ENCODE peak calls at places on chromosome 20, in four cellular contexts. K is fibroblast of lung, E is hepatocyte, I is body of pancreas. Y is an unnamed sample. For H3K4me1 and H3K36me3, the result is how much of the 10 kb centered on the place peaks cover.

GRCh38 chr20:59221881-59222238 is 58.2 kb downstream of the ZNF831 start:
- DNase-seq in K (no peak), I (no peak), E (no peak), Y (no peak)

GRCh38 chr20:53929974-53930650 is 140.3 kb downstream of the BCAS1 start:
- DNase-seq in I (no peak), E (no peak), K (no peak), Y (no peak)

GRCh38 chr20:32820698-32821378 is 1.1 kb downstream of the MAPRE1 start:
- DNase-seq in K (no peak), I (no peak), E (no peak), Y (peak)

GRCh38 chr20:3864518-3864917 is 17.9 kb downstream of the MAVS start:
- DNase-seq in E (no peak), I (peak), K (no peak), Y (no peak)

GRCh38 chr20:48331518-48332286 is 496.1 kb downstream of the PREX1 start:
- DNase-seq in I (no peak), E (no peak), K (no peak), Y (no peak)

GRCh38 chr20:4102381-4102780 is 87.0 kb upstream of the RNF24 start:
- DNase-seq in K (peak), E (no peak), I (no peak), Y (no peak)

GRCh38 chr20:9353916-9354276 is 160.5 kb upstream of the LAMP5 start:
- DNase-seq in E (peak), K (no peak), I (no peak), Y (no peak)

GRCh38 chr20:46027245-46027853 is 1.7 kb upstream of the SLC12A5 start:
- DNase-seq in I (peak), E (peak), K (peak), Y (no peak)

GRCh38 chr20:46990017-46990810 is 95.6 kb downstream of the EYA2 start:
- DNase-seq in E (no peak), I (no peak), K (no peak), Y (no peak)

GRCh38 chr20:18805881-18806280 is 7.7 kb upstream of the SCP2D1 start:
- DNase-seq in E (peak), I (no peak), K (no peak), Y (no peak)

GRCh38 chr20:60066438-60066823 is 108.2 kb downstream of the CDH26 start:
- DNase-seq in K (no peak), I (no peak), E (no peak), Y (no peak)

GRCh38 chr20:22615425-22615824 is 31.1 kb upstream of the FOXA2 start:
- DNase-seq in I (no peak), K (no peak), E (no peak), Y (no peak)

GRCh38 chr20:38434310-38434741 is 802 bp downstream of the SNHG17 start:
- DNase-seq in I (peak), K (peak), E (peak), Y (no peak)

GRCh38 chr20:64133951-64134407 is 26.6 kb upstream of the NPBWR2 start:
- DNase-seq in I (no peak), K (no peak), E (no peak), Y (no peak)

GRCh38 chr20:15310361-15310760 is 972.9 kb upstream of the FLRT3 start:
- DNase-seq in I (no peak), E (no peak), K (no peak), Y (no peak)

GRCh38 chr20:12287575-12287974 is 369.9 kb downstream of the BTBD3 start:
- DNase-seq in I (peak), E (peak), K (no peak), Y (no peak)

GRCh38 chr20:37630993-37631392 is 62.8 kb upstream of the CTNNBL1 start:
- DNase-seq in K (peak), E (peak), I (no peak), Y (no peak)

GRCh38 chr20:11174861-11175260 is 501.1 kb upstream of the JAG1 start:
- DNase-seq in I (no peak), E (no peak), K (no peak), Y (no peak)

GRCh38 chr20:8631271-8631670 is 437.6 kb upstream of the PLCB4 start:
- DNase-seq in K (peak), E (no peak), I (no peak), Y (no peak)

GRCh38 chr20:20018366-20018765 is 1.2 kb downstream of the NAA20 start:
- DNase-seq in E (no peak), K (no peak), I (no peak), Y (no peak)

GRCh38 chr20:10596726-10597125 is 77.1 kb downstream of the JAG1 start:
- DNase-seq in I (no peak), E (no peak), K (peak), Y (no peak)

GRCh38 chr20:33291830-33292355 is 8.9 kb downstream of the BPIFB1 start:
- DNase-seq in E (peak), I (peak), K (no peak), Y (peak)

GRCh38 chr20:22248052-22248667 is 336.2 kb downstream of the FOXA2 start:
- DNase-seq in K (no peak), E (peak), I (peak), Y (peak)

GRCh38 chr20:24684954-24685691 is 215.7 kb downstream of the SYNDIG1 start:
- DNase-seq in I (no peak), K (no peak), E (no peak), Y (no peak)

GRCh38 chr20:46681032-46681854 is 8.0 kb downstream of the TP53RK start:
- DNase-seq in I (peak), E (peak), K (peak), Y (no peak)

GRCh38 chr20:3146732-3147341 is 12.8 kb downstream of the FASTKD5 start:
- DNase-seq in I (no peak), K (peak), E (no peak), Y (no peak)

GRCh38 chr20:43843096-43843964 is 71.3 kb upstream of the TOX2 start:
- DNase-seq in K (peak), E (no peak), I (no peak), Y (no peak)
- H3K4me1 ChIP-seq in K (under half), E (under half), I (under half), Y (under half)

DNA sequence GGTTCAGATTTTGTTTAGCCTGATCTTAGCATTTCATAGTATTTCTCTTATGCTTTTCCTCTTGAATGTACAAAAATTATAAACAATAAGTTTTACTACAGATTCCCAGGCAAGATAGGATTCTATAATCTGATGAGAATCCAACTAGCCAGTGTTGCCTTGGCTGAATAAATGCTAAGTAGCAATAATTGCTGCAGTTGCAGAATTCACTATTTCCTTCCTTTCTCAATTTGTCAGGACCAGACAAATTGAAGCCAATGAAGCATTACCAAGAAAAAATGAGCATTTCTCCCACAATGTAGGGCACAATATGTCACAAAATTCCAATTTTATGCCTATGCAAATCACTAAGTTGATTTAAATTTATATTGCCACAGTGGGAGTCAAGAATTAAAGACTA is 260.2 kb downstream of the KIF16B start:
- DNase-seq in K (no peak), I (no peak), E (no peak), Y (no peak)
- H3K4me3 ChIP-seq in K (no peak), I (no peak), E (no peak), Y (no peak)

GRCh38 chr20:35020108-35021031 is 64.7 kb downstream of the MYH7B start:
- DNase-seq in I (peak), K (no peak), E (no peak), Y (no peak)
- H3K36me3 ChIP-seq in I (under half), K (under half), E (under half), Y (under half)

GRCh38 chr20:49583669-49584417 is 15.9 kb upstream of the PTGIS start:
- DNase-seq in K (peak), E (peak), I (peak), Y (no peak)
- H3K4me1 ChIP-seq in K (under half), E (half or more), I (under half), Y (under half)

GRCh38 chr20:57261488-57262243 is 4.8 kb downstream of the BMP7 start:
- DNase-seq in E (no peak), I (no peak), K (no peak), Y (no peak)
- H3K4me3 ChIP-seq in E (no peak), I (no peak), K (no peak), Y (no peak)

GRCh38 chr20:61973515-61974356 is 91.9 kb downstream of the TAF4 start:
- DNase-seq in I (no peak), E (no peak), K (no peak), Y (no peak)
- H3K36me3 ChIP-seq in I (under half), E (under half), K (under half), Y (under half)

GRCh38 chr20:49418832-49419231 is 63.6 kb downstream of the KCNB1 start:
- DNase-seq in I (no peak), E (no peak), K (no peak), Y (no peak)

GRCh38 chr20:49422176-49422575 is 60.3 kb downstream of the KCNB1 start:
- DNase-seq in I (no peak), E (no peak), K (no peak), Y (no peak)

GRCh38 chr20:49419785-49420184 is 62.7 kb downstream of the KCNB1 start:
- DNase-seq in I (no peak), K (no peak), E (no peak), Y (no peak)

GRCh38 chr20:49420811-49421295 is 61.6 kb downstream of the KCNB1 start:
- DNase-seq in I (peak), K (no peak), E (no peak), Y (no peak)

GRCh38 chr20:49420292-49420691 is 62.2 kb downstream of the KCNB1 start:
- DNase-seq in K (no peak), E (peak), I (no peak), Y (peak)
- H3K4me1 ChIP-seq in K (under half), E (under half), I (under half), Y (under half)

GRCh38 chr20:31475032-31475431 is at the start of the genes DEFB124 and REM1:
- DNase-seq in E (no peak), K (no peak), I (no peak), Y (peak)
- H3K4me3 ChIP-seq in E (no peak), K (peak), I (no peak), Y (no peak)

DNA sequence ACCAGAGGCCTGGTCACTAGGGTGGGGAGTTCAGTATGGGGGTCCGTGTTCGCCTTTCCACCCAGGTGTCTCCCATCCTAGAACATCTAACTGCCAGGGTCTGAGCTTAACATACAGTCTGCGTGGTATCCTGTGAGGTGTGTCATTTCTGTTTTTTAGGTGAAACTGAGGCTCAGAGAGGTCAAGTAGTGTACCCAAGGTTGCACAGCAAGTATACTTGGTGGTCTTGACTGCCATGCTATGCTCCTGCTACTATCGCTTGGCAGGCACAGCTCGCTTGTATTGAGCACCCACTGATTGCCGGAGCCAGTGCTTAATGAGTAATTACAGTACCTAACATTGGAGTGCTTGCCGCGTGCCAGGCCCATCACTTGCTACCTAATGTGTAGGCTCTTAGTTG is 26.2 kb downstream of the GTSF1L start:
- DNase-seq in I (no peak), K (no peak), E (no peak), Y (no peak)
- H3K36me3 ChIP-seq in I (under half), K (under half), E (under half), Y (under half)

GRCh38 chr20:52240802-52241201 is 49.2 kb upstream of the ZFP64 start:
- DNase-seq in E (no peak), K (no peak), I (no peak), Y (no peak)
- H3K4me1 ChIP-seq in E (under half), K (under half), I (under half), Y (under half)